ENCODE peak calls at places on chromosomes 4 and X, in nine cellular contexts. Y is endothelial cell of umbilical vein, N is lower leg skin, F is BJ, P is ovary, T is GM12865, B is fibroblast of villous mesenchyme, I is mammary epithelial cell, K is astrocyte of the cerebellum. L is an unnamed sample.

GRCh38 chrX:110924871-110925270 is 129.3 kb upstream of the CHRDL1 start:
- DNase-seq in T (no peak), K (no peak), N (no peak), P (no peak), I (no peak), B (peak), F (no peak), Y (no peak), L (no peak)

GRCh38 chr4:185016946-185017797 is 1.1 kb upstream of the HELT start:
- DNase-seq in K (no peak), F (no peak), P (no peak), T (no peak), I (peak), B (peak), N (no peak), Y (no peak), L (peak)

GRCh38 chr4:75137302-75137701 is 204.4 kb downstream of the PARM1 start:
- DNase-seq in K (no peak), Y (no peak), B (no peak), T (no peak), P (no peak), F (no peak), N (no peak), I (no peak), L (no peak)

GRCh38 chrX:19886888-19887531 is 390 bp downstream of the SH3KBP1 start:
- DNase-seq in T (no peak), F (no peak), I (no peak), K (no peak), P (peak), Y (no peak), B (no peak), N (no peak), L (no peak)

GRCh38 chr4:16297003-16297402 is 70.7 kb upstream of the TAPT1 start:
- DNase-seq in B (no peak), T (no peak), F (no peak), P (no peak), Y (no peak), I (no peak), K (no peak), N (no peak), L (no peak)

GRCh38 chrX:57595381-57595811 is 3.6 kb downstream of the ZXDB start:
- DNase-seq in Y (peak), T (peak), N (no peak), P (peak), I (peak), F (peak), B (peak), K (peak), L (peak)

GRCh38 chrX:18390941-18391538 is 34.4 kb upstream of the CDKL5 start:
- DNase-seq in B (peak), Y (peak), K (peak), F (no peak), P (peak), N (peak), I (peak), T (peak), L (peak)

GRCh38 chrX:638482-639131 is 8.0 kb downstream of the SHOX start:
- DNase-seq in I (no peak), K (no peak), P (no peak), B (no peak), Y (no peak), T (no peak), N (no peak), F (no peak), L (no peak)

GRCh38 chrX:7828594-7828993 is 14.4 kb upstream of the VCX start:
- DNase-seq in P (no peak), I (no peak), T (peak), F (no peak), K (no peak), N (no peak), B (no peak), Y (no peak), L (no peak)

GRCh38 chr4:3465698-3466671 is 2.9 kb downstream of the DOK7 start:
- DNase-seq in K (no peak), I (no peak), N (no peak), P (no peak), B (no peak), T (no peak), Y (no peak), F (no peak), L (no peak)

GRCh38 chr4:60891947-60892346 is 308.2 kb upstream of the ADGRL3 start:
- DNase-seq in B (no peak), T (no peak), Y (no peak), N (no peak), P (no peak), K (no peak), I (no peak), F (no peak), L (no peak)

GRCh38 chr4:73603307-73603710 is 16.9 kb downstream of the RASSF6 start:
- DNase-seq in I (peak), F (no peak), K (no peak), Y (no peak), T (no peak), P (no peak), N (no peak), B (peak), L (peak)

GRCh38 chr4:76723373-76723772 is 174.6 kb downstream of the SOWAHB start:
- DNase-seq in I (peak), Y (no peak), B (no peak), N (no peak), F (no peak), K (no peak), P (no peak), T (no peak), L (peak)

GRCh38 chr4:140156529-140157171 is 2.7 kb upstream of the MAML3 start:
- DNase-seq in B (no peak), N (no peak), F (no peak), Y (no peak), I (no peak), K (no peak), P (no peak), T (peak), L (no peak)

GRCh38 chr4:88705805-88706518 is 8.3 kb upstream of the NAP1L5 start:
- DNase-seq in F (no peak), P (no peak), N (no peak), T (no peak), Y (peak), K (no peak), B (peak), I (peak), L (peak)

GRCh38 chrX:38458071-38458470 is 103.3 kb upstream of the TSPAN7 start:
- DNase-seq in N (no peak), Y (no peak), P (no peak), I (no peak), K (no peak), F (no peak), B (no peak), T (no peak), L (no peak)

GRCh38 chr4:139622856-139623255 is 42.8 kb upstream of the MGST2 start:
- DNase-seq in P (no peak), I (no peak), Y (no peak), B (no peak), K (no peak), F (no peak), T (no peak), N (no peak), L (no peak)

GRCh38 chrX:153526801-153527599 is 9.6 kb downstream of the ATP2B3 start:
- DNase-seq in N (no peak), K (no peak), F (no peak), I (no peak), B (no peak), Y (no peak), P (no peak), T (no peak), L (no peak)

GRCh38 chr4:102103368-102103767 is 241.9 kb downstream of the SLC39A8 start:
- DNase-seq in Y (no peak), K (no peak), I (no peak), T (no peak), P (no peak), N (no peak), F (no peak), B (no peak), L (no peak)

GRCh38 chr4:80263541-80264351 is 2.7 kb upstream of the FGF5 start:
- DNase-seq in P (no peak), N (no peak), T (no peak), Y (no peak), B (no peak), F (no peak), I (no peak), K (no peak), L (no peak)

GRCh38 chrX:40107291-40108083 is 9.7 kb upstream of the BCOR start:
- DNase-seq in B (peak), I (no peak), F (no peak), P (peak), T (peak), K (no peak), N (no peak), Y (peak), L (no peak)

GRCh38 chr4:186067757-186068385 is 1.1 kb upstream of the TLR3 start:
- DNase-seq in P (peak), I (peak), N (peak), F (no peak), T (peak), K (peak), B (peak), Y (peak), L (peak)

GRCh38 chr4:158856852-158857251 is 88.0 kb downstream of the FNIP2 start:
- DNase-seq in F (no peak), P (no peak), T (peak), Y (peak), B (peak), K (peak), N (no peak), I (peak), L (peak)

GRCh38 chr4:104896623-104897296 is 249.9 kb upstream of the TET2 start:
- DNase-seq in T (peak), F (no peak), I (peak), P (no peak), Y (no peak), N (no peak), B (no peak), K (no peak), L (peak)

GRCh38 chrX:137354851-137355250 is 211.1 kb upstream of the ZIC3 start:
- DNase-seq in P (no peak), F (no peak), I (no peak), Y (no peak), N (no peak), B (no peak), K (no peak), T (no peak), L (no peak)

GRCh38 chrX:72126048-72126415 is 5.7 kb downstream of the RTL5 start:
- DNase-seq in T (no peak), N (no peak), F (no peak), Y (peak), B (no peak), K (no peak), P (no peak), I (peak), L (no peak)

GRCh38 chr4:146521543-146522097 is at the start of gene SLC10A7:
- DNase-seq in Y (peak), I (peak), T (peak), N (peak), B (peak), K (peak), F (no peak), P (peak), L (peak)

GRCh38 chrX:44898411-44899221 is 25.6 kb downstream of the KDM6A start:
- DNase-seq in Y (no peak), B (no peak), F (no peak), P (no peak), T (peak), K (no peak), N (no peak), I (peak), L (no peak)

GRCh38 chrX:2690856-2691542 is at the start of gene CD99:
- DNase-seq in F (no peak), B (peak), I (peak), K (no peak), T (peak), P (peak), N (peak), Y (peak), L (peak)

GRCh38 chr4:20687894-20688293 is 12.4 kb upstream of the PACRGL start:
- DNase-seq in K (peak), T (no peak), Y (no peak), P (no peak), B (peak), F (peak), N (no peak), I (peak), L (peak)

GRCh38 chrX:3518870-3519269 is 172.4 kb upstream of the MXRA5 start:
- DNase-seq in I (peak), Y (no peak), T (no peak), N (peak), F (peak), K (peak), B (peak), P (no peak), L (peak)

GRCh38 chrX:37646254-37646653 is 39.3 kb upstream of the XK start:
- DNase-seq in T (no peak), K (no peak), Y (no peak), P (no peak), I (no peak), N (no peak), B (no peak), F (no peak), L (no peak)

GRCh38 chr4:951186-951585 is 18.9 kb downstream of the TMEM175 start:
- DNase-seq in F (no peak), K (no peak), N (no peak), B (no peak), P (no peak), T (no peak), I (no peak), Y (no peak), L (no peak)

GRCh38 chrX:274904-275475 is 6.2 kb upstream of the PLCXD1 start:
- DNase-seq in K (no peak), T (no peak), I (no peak), F (no peak), Y (no peak), N (no peak), P (no peak), B (peak), L (no peak)

DNA sequence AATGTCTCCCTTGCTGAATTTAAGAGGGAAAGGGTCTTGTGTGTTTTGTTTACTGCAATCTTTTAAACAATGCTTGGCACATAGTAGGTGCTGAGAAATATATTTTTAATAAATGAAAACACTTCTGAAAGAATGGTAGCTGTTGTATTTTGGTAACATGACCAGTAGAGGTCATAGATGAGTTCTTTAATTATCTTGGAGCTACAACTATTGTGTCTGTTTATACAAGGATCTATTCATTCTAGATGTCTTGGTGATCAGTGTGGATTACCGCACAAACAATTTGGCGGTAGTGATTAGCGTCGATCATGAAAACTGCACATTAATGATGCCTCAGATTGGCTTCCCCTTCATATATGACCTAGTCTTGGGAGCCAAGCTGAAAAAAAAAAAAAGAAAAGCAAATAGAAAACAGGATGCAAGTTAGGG is 21.4 kb upstream of the SCRG1 start:
- DNase-seq in Y (peak), I (no peak), P (no peak), K (no peak), F (no peak), T (peak), N (no peak), B (peak), L (peak)
- TF ChIP-seq CTCF in Y (peak), I (peak), P (peak), K (peak), F (peak), T (peak), N (no peak), B (peak), L (peak)

DNA sequence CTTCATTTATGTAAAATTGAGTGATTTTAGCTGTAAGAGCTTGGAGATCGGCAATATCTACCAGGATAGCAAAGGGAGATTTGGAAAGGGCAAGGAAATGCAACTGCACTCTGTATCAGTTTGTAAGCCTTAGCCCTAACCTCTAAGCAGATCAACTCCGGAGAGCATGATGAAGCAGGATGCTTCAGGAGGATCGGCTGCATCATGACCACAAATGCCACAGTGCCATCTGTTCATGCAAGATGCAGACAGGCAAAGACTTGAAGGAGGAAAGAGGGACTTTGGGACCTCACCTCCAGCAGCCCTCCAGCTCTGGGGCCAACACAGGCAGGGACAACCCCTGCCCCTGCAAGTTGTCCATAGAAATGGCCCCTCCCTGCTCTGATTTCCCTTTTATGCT is 377.6 kb upstream of the GATB start:
- DNase-seq in P (no peak), I (no peak), N (no peak), K (no peak), T (no peak), Y (no peak), B (no peak), F (no peak), L (no peak)
- H3K4me3 ChIP-seq in P (no peak), I (no peak), N (no peak), K (no peak), T (no peak), Y (no peak), B (no peak), F (no peak), L (no peak)

DNA sequence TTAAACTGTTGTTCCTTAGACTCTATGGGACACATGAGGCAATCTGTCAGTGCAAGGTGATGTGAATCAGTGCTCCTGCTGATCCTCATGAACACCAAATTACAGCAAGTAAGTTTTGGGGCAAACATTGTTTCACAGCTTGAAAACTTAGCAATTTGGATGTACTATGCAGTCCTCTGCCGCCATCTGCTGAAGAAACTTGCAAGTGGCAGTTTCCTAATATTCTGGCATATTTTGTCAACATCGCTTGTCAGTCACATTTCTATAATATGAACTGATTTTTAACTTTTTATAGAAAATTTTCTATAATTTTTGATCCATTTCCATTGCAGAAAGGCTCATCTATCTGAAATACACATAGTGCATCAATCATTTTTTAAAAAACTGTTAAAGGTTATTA is 56.3 kb downstream of the ZAR1 start:
- DNase-seq in P (peak), N (no peak), K (peak), Y (peak), F (no peak), I (peak), T (peak), B (peak), L (peak)
- TF ChIP-seq CTCF in P (peak), N (no peak), K (peak), Y (peak), F (peak), I (peak), T (peak), B (peak), L (peak)

GRCh38 chr4:42371306-42372063 is 25.8 kb upstream of the SHISA3 start:
- DNase-seq in N (no peak), K (peak), Y (peak), F (no peak), B (peak), I (peak), T (peak), P (no peak), L (peak)
- H3K4me3 ChIP-seq in N (no peak), K (no peak), Y (no peak), F (no peak), B (no peak), I (no peak), T (no peak), P (no peak), L (no peak)

GRCh38 chr4:71009091-71009490 is 15.6 kb downstream of the DCK start:
- DNase-seq in F (no peak), I (no peak), N (no peak), P (no peak), K (no peak), B (no peak), Y (no peak), T (no peak), L (peak)

GRCh38 chr4:71006203-71006907 is 12.9 kb downstream of the DCK start:
- DNase-seq in P (no peak), Y (no peak), K (no peak), N (no peak), I (no peak), F (no peak), B (no peak), T (peak), L (no peak)

GRCh38 chr4:71009796-71010588 is 16.5 kb downstream of the DCK start:
- DNase-seq in Y (peak), P (no peak), T (peak), I (peak), K (peak), B (peak), N (no peak), F (no peak), L (peak)

DNA sequence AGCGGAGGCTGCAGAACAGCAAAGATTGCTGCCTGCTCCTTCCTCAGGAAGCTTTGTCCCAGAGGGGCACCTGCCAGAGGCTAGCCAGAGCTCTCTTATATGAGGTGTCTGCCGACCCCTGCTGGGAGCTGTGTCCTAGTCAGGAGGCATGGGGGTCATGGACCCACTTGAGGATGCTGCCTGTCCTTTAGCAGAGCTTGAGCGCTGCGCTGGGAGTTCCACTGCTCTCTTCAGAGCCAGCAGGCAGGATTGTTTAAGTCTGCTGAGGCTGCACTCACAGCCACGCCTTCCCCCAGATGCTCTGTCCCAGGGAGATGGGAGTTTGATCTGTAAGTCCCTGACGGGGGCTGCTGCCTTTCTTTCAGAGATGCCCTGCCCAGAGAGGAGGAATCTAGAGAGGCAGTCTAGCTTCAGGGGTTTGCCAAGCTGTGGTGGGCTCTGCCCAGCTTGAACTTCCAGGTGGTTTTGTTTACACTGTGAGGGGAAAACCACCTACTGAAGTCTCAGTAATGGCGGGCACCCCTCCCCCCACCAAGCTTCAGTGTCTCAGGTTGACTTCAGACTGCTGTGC is 10.9 kb downstream of the DCK start:
- DNase-seq in T (peak), F (no peak), K (no peak), N (no peak), B (no peak), I (no peak), Y (no peak), P (no peak), L (no peak)
- TF ChIP-seq CTCF in T (no peak), F (no peak), K (no peak), N (no peak), B (no peak), I (no peak), Y (no peak), P (no peak), L (no peak)

DNA sequence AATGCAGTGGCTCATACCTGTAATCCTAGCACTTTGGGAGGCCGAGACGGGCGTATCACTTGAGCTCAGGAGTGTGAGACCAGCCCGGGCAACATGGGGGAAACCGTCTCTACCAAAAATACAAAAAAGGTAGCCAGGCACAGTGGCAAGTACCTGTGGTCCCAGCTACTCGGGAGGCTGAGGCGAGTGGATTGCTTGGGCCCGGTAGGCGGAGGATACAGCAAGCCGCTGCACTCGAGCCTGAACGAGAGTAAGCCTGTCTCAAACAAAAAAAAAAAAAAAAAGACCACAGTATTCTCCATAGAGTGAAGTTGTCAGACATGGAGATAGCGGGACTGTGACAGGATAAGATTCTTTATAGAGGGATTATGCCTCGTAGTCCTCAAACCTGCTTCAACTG is 76.1 kb upstream of the SH3RF1 start:
- DNase-seq in T (no peak), F (no peak), B (no peak), Y (no peak), P (no peak), N (no peak), I (no peak), K (no peak), L (no peak)
- H3K4me3 ChIP-seq in T (no peak), F (no peak), B (no peak), Y (no peak), P (no peak), N (no peak), I (no peak), K (no peak), L (no peak)

L was measured in astrocyte of the spinal cord.